ENCODE peak calls at places on chromosomes 1 and 21, in four cellular contexts. B, Z, U and P are unnamed samples.

GRCh38 chr1:209513226-209513625 is 70.3 kb upstream of the CAMK1G start:
- DNase-seq in U (peak), Z (peak), B (no peak), P (no peak)

GRCh38 chr1:35882586-35882944 is 444 bp upstream of the AGO1 start:
- DNase-seq in B (no peak), U (no peak), Z (no peak), P (no peak)

GRCh38 chr1:64006276-64007051 is 197.0 kb upstream of the UBE2U start:
- DNase-seq in B (no peak), Z (no peak), U (peak), P (no peak)

GRCh38 chr21:38955495-38955894 is 149.8 kb downstream of the ETS2 start:
- DNase-seq in Z (no peak), U (no peak), B (no peak), P (no peak)

GRCh38 chr1:248853668-248854375 is 5.1 kb downstream of the ZNF692 start:
- DNase-seq in Z (no peak), B (no peak), U (no peak), P (no peak)

GRCh38 chr1:65393345-65393744 is 27.1 kb upstream of the LEPR start:
- DNase-seq in Z (no peak), U (no peak), B (peak), P (peak)

GRCh38 chr1:26162220-26162703 is 3.4 kb downstream of the FAM110D start:
- DNase-seq in Z (no peak), B (no peak), U (no peak), P (no peak)

GRCh38 chr1:11772458-11772857 is 10.5 kb downstream of the C1orf167 start:
- DNase-seq in Z (no peak), B (no peak), U (no peak), P (no peak)

GRCh38 chr1:212955098-212955497 is 4.8 kb downstream of the VASH2 start:
- DNase-seq in U (no peak), B (no peak), Z (no peak), P (no peak)

GRCh38 chr1:85992756-85993155 is 163.8 kb downstream of the COL24A1 start:
- DNase-seq in U (no peak), Z (no peak), B (no peak), P (no peak)

GRCh38 chr1:71463144-71463543 is 382.3 kb upstream of the ZRANB2 start:
- DNase-seq in U (no peak), Z (no peak), B (no peak), P (no peak)

GRCh38 chr1:74343191-74343590 is 108.0 kb downstream of the TNNI3K start:
- DNase-seq in B (no peak), U (peak), Z (peak), P (no peak)

GRCh38 chr1:116020668-116021272 is 44.5 kb downstream of the SLC22A15 start:
- DNase-seq in Z (peak), B (peak), U (peak), P (no peak)

GRCh38 chr1:42162181-42162580 is 2.4 kb downstream of the GUCA2A start:
- DNase-seq in U (no peak), B (no peak), Z (no peak), P (no peak)

GRCh38 chr1:157390646-157391045 is 161.7 kb downstream of the FCRL5 start:
- DNase-seq in U (no peak), Z (no peak), B (no peak), P (no peak)

GRCh38 chr1:27634982-27635362 is at the start of gene FGR:
- DNase-seq in B (no peak), U (no peak), Z (no peak), P (no peak)

GRCh38 chr1:110088739-110089316 is 18.4 kb upstream of the ALX3 start:
- DNase-seq in U (no peak), B (no peak), Z (no peak), P (no peak)

GRCh38 chr1:222555992-222556615 is 8.2 kb upstream of the HHIPL2 start:
- DNase-seq in B (no peak), U (no peak), Z (no peak), P (no peak)

GRCh38 chr1:9350011-9350907 is 57.6 kb downstream of the SPSB1 start:
- DNase-seq in B (no peak), U (no peak), Z (no peak), P (no peak)

GRCh38 chr21:35017256-35017655 is 31.8 kb downstream of the RUNX1 start:
- DNase-seq in Z (no peak), U (no peak), B (no peak), P (no peak)

GRCh38 chr1:6002714-6003501 is 10.7 kb upstream of the NPHP4 start:
- DNase-seq in Z (peak), U (peak), B (no peak), P (no peak)

GRCh38 chr1:51044199-51044598 is 57.8 kb upstream of the C1orf185 start:
- DNase-seq in Z (no peak), U (no peak), B (no peak), P (no peak)

GRCh38 chr1:228082975-228083870 is 715 bp downstream of the ARF1 start:
- DNase-seq in Z (peak), B (peak), U (no peak), P (no peak)

GRCh38 chr1:23588749-23589505 is 29.6 kb upstream of the ID3 start:
- DNase-seq in U (no peak), B (no peak), Z (no peak), P (no peak)

GRCh38 chr1:90721210-90722194 is 4.4 kb upstream of the BARHL2 start:
- DNase-seq in Z (peak), B (peak), U (peak), P (no peak)

GRCh38 chr1:29655945-29656866 is 419.9 kb downstream of the PTPRU start:
- DNase-seq in Z (peak), U (peak), B (no peak), P (no peak)

GRCh38 chr1:169115891-169116585 is 9.5 kb downstream of the ATP1B1 start:
- DNase-seq in Z (no peak), B (peak), U (no peak), P (no peak)